ENCODE peak calls at places on chromosomes 1 and 21, in nine cellular contexts. One of them, this sample, is unnamed.
A peak's percentile ranks its signal among the peaks of the same experiment; 100 is the strongest.

GRCh38 chr1:6409053-6409452 is 10.7 kb downstream of the HES2 start:
- DNase-seq in activated naive CD8-positive, alpha-beta T cell treated with anti-CD3 and anti-CD28 coated beads, Interleukin-2, amount 50 U/mL, for 24 hours: no peak
- DNase-seq in neuronal stem cell: no peak
- DNase-seq in RWPE1: no peak
- DNase-seq in HuH-7.5: no peak
- DNase-seq in progenitor cell of endocrine pancreas: no peak
- DNase-seq in A172: no peak
- DNase-seq in naive thymus-derived CD8-positive, alpha-beta T cell: no peak
- DNase-seq in T follicular helper cell: no peak
- DNase-seq in this sample: no peak

GRCh38 chr1:156140879-156141707 is 12.3 kb upstream of the SEMA4A start:
- DNase-seq in HuH-7.5: peak; percentile 70
- DNase-seq in RWPE1: no peak
- DNase-seq in naive thymus-derived CD8-positive, alpha-beta T cell: no peak
- DNase-seq in activated naive CD8-positive, alpha-beta T cell treated with anti-CD3 and anti-CD28 coated beads, Interleukin-2, amount 50 U/mL, for 24 hours: peak; percentile 65
- DNase-seq in A172: peak; percentile 57
- DNase-seq in neuronal stem cell: peak; percentile 61
- DNase-seq in progenitor cell of endocrine pancreas: peak; percentile 50
- DNase-seq in T follicular helper cell: no peak
- DNase-seq in this sample: no peak

GRCh38 chr1:67831850-67832513 is 1.3 kb downstream of the GNG12 start:
- DNase-seq in RWPE1: peak; percentile 75
- DNase-seq in neuronal stem cell: peak; percentile 26
- DNase-seq in A172: peak; percentile 84
- DNase-seq in progenitor cell of endocrine pancreas: no peak
- DNase-seq in naive thymus-derived CD8-positive, alpha-beta T cell: no peak
- DNase-seq in HuH-7.5: peak; percentile 64
- DNase-seq in activated naive CD8-positive, alpha-beta T cell treated with anti-CD3 and anti-CD28 coated beads, Interleukin-2, amount 50 U/mL, for 24 hours: no peak
- DNase-seq in T follicular helper cell: no peak
- DNase-seq in this sample: no peak

GRCh38 chr1:181094813-181095212 is 6.3 kb downstream of the IER5 start:
- DNase-seq in A172: peak; percentile 93
- DNase-seq in activated naive CD8-positive, alpha-beta T cell treated with anti-CD3 and anti-CD28 coated beads, Interleukin-2, amount 50 U/mL, for 24 hours: no peak
- DNase-seq in T follicular helper cell: no peak
- DNase-seq in neuronal stem cell: no peak
- DNase-seq in HuH-7.5: no peak
- DNase-seq in RWPE1: no peak
- DNase-seq in progenitor cell of endocrine pancreas: no peak
- DNase-seq in naive thymus-derived CD8-positive, alpha-beta T cell: no peak
- DNase-seq in this sample: no peak

GRCh38 chr21:20737227-20737626 is 261.0 kb upstream of the NCAM2 start:
- DNase-seq in activated naive CD8-positive, alpha-beta T cell treated with anti-CD3 and anti-CD28 coated beads, Interleukin-2, amount 50 U/mL, for 24 hours: no peak
- DNase-seq in progenitor cell of endocrine pancreas: no peak
- DNase-seq in A172: no peak
- DNase-seq in neuronal stem cell: no peak
- DNase-seq in naive thymus-derived CD8-positive, alpha-beta T cell: no peak
- DNase-seq in T follicular helper cell: no peak
- DNase-seq in HuH-7.5: no peak
- DNase-seq in RWPE1: no peak
- DNase-seq in this sample: no peak

GRCh38 chr1:2543543-2544092 is 12.6 kb upstream of the TNFRSF14 start:
- DNase-seq in activated naive CD8-positive, alpha-beta T cell treated with anti-CD3 and anti-CD28 coated beads, Interleukin-2, amount 50 U/mL, for 24 hours: no peak
- DNase-seq in T follicular helper cell: peak; percentile 43
- DNase-seq in HuH-7.5: no peak
- DNase-seq in neuronal stem cell: peak; percentile 68
- DNase-seq in A172: no peak
- DNase-seq in progenitor cell of endocrine pancreas: no peak
- DNase-seq in naive thymus-derived CD8-positive, alpha-beta T cell: peak; percentile 36
- DNase-seq in RWPE1: no peak
- DNase-seq in this sample: no peak

GRCh38 chr21:24110846-24111245 is 1496.4 kb downstream of the MRPL39 start:
- DNase-seq in A172: no peak
- DNase-seq in activated naive CD8-positive, alpha-beta T cell treated with anti-CD3 and anti-CD28 coated beads, Interleukin-2, amount 50 U/mL, for 24 hours: no peak
- DNase-seq in RWPE1: no peak
- DNase-seq in naive thymus-derived CD8-positive, alpha-beta T cell: no peak
- DNase-seq in neuronal stem cell: no peak
- DNase-seq in T follicular helper cell: no peak
- DNase-seq in HuH-7.5: no peak
- DNase-seq in progenitor cell of endocrine pancreas: no peak
- DNase-seq in this sample: no peak

GRCh38 chr1:62417351-62417999 is 19.4 kb upstream of the USP1 start:
- DNase-seq in T follicular helper cell: no peak
- DNase-seq in activated naive CD8-positive, alpha-beta T cell treated with anti-CD3 and anti-CD28 coated beads, Interleukin-2, amount 50 U/mL, for 24 hours: no peak
- DNase-seq in progenitor cell of endocrine pancreas: no peak
- DNase-seq in naive thymus-derived CD8-positive, alpha-beta T cell: no peak
- DNase-seq in neuronal stem cell: no peak
- DNase-seq in A172: no peak
- DNase-seq in RWPE1: no peak
- DNase-seq in HuH-7.5: no peak
- DNase-seq in this sample: no peak

GRCh38 chr1:228306275-228307217 is 98.7 kb downstream of the OBSCN start:
- DNase-seq in neuronal stem cell: no peak
- DNase-seq in activated naive CD8-positive, alpha-beta T cell treated with anti-CD3 and anti-CD28 coated beads, Interleukin-2, amount 50 U/mL, for 24 hours: no peak
- DNase-seq in RWPE1: no peak
- DNase-seq in progenitor cell of endocrine pancreas: no peak
- DNase-seq in T follicular helper cell: no peak
- DNase-seq in HuH-7.5: no peak
- DNase-seq in naive thymus-derived CD8-positive, alpha-beta T cell: no peak
- DNase-seq in A172: no peak
- DNase-seq in this sample: no peak

GRCh38 chr1:227449051-227449450 is 114.3 kb upstream of the ZNF678 start:
- DNase-seq in neuronal stem cell: no peak
- DNase-seq in T follicular helper cell: no peak
- DNase-seq in naive thymus-derived CD8-positive, alpha-beta T cell: no peak
- DNase-seq in RWPE1: peak; percentile 58
- DNase-seq in A172: peak; percentile 36
- DNase-seq in activated naive CD8-positive, alpha-beta T cell treated with anti-CD3 and anti-CD28 coated beads, Interleukin-2, amount 50 U/mL, for 24 hours: peak; percentile 38
- DNase-seq in HuH-7.5: peak; percentile 72
- DNase-seq in progenitor cell of endocrine pancreas: peak; percentile 13
- DNase-seq in this sample: peak; percentile 23